ENCODE peak calls at places on chromosomes 6 and 20, in five cellular contexts. N, U, Y, F and E are unnamed samples.
A peak's percentile ranks its signal among the peaks of the same experiment; 100 is the strongest.

GRCh38 chr20:52665441-52665840 is 306.7 kb upstream of the TSHZ2 start:
- DNase-seq in F (no peak), Y (no peak), N (no peak), U (no peak), E (no peak)

GRCh38 chr20:4011226-4011975 is 4.0 kb downstream of the RNF24 start:
- DNase-seq in U (no peak), N (no peak), Y (no peak), F (no peak), E (no peak)

GRCh38 chr6:100447900-100448700 is 16.6 kb downstream of the SIM1 start:
- DNase-seq in U (no peak), F (no peak), N (no peak), Y (no peak), E (no peak)

GRCh38 chr6:336159-337114 is 44.1 kb downstream of the DUSP22 start:
- DNase-seq in N (no peak), U (no peak), F (no peak), Y (no peak), E (no peak)

GRCh38 chr6:42383421-42384208 is 68.1 kb downstream of the TRERF1 start:
- DNase-seq in U (no peak), Y (no peak), N (no peak), F (no peak), E (no peak)

GRCh38 chr6:80638222-80639055 is 532.0 kb downstream of the BCKDHB start:
- DNase-seq in Y (peak; percentile 90), U (peak; percentile 16), N (peak; percentile 36), F (peak; percentile 21), E (peak; percentile 76)

GRCh38 chr6:102732908-102733307 is 1339.4 kb downstream of the GRIK2 start:
- DNase-seq in N (no peak), Y (no peak), F (no peak), U (no peak), E (peak; percentile 15)

GRCh38 chr6:83884523-83884922 is 25.0 kb downstream of the CYB5R4 start:
- DNase-seq in Y (peak; percentile 68), N (no peak), F (peak; percentile 17), U (no peak), E (peak; percentile 51)

GRCh38 chr6:27631614-27631925 is 158.7 kb upstream of the ZNF184 start:
- DNase-seq in Y (no peak), N (no peak), F (no peak), U (no peak), E (no peak)

DNA sequence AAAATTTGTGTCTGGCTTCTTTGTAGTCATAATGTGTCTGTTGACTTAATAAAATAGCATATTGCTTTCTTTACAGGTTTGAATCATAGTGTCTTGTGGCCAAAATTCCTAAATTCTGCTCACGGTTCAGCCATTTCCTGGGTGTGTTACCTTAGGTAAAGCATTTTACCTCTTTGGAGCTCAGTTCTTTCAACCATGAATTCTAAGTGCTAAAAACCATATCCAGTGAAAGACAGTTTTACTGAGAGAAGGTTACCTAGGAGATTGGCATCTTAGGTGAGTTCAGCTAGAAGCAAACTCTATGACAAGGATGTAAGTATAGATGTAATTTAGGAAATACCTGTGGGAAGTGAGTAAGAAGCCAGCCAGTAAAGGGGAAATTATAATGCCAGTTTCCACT is 20.7 kb downstream of the CRYBG1 start:
- DNase-seq in F (no peak), Y (no peak), N (no peak), U (no peak), E (no peak)
- H3K27ac ChIP-seq in F (no peak overlapping the region), Y (no peak overlapping the region), N (no peak overlapping the region), U (no peak overlapping the region), E (no peak overlapping the region)

GRCh38 chr6:142855877-142856606 is 88.9 kb downstream of the HIVEP2 start:
- DNase-seq in U (no peak), N (no peak), Y (no peak), F (no peak), E (no peak)
- TF ChIP-seq CTCF in U (no peak), N (no peak), Y (no peak), F (no peak), E (no peak)

GRCh38 chr6:33143113-33143760 is 49.0 kb downstream of the COL11A2 start:
- DNase-seq in F (no peak), Y (no peak), N (no peak), U (no peak), E (no peak)
- H3K27ac ChIP-seq in F (no peak overlapping the region), Y (no peak overlapping the region), N (no peak overlapping the region), U (no peak overlapping the region), E (no peak overlapping the region)

GRCh38 chr6:2104524-2104880 is 140.9 kb downstream of the GMDS start:
- DNase-seq in F (no peak), U (no peak), Y (no peak), N (no peak), E (no peak)
- TF ChIP-seq CTCF in F (no peak), U (no peak), Y (no peak), N (no peak), E (peak; percentile 9)

GRCh38 chr20:61601853-61602252 is 349.8 kb downstream of the CDH4 start:
- DNase-seq in F (no peak), Y (no peak), N (no peak), U (no peak), E (no peak)

GRCh38 chr20:61598586-61598985 is 346.5 kb downstream of the CDH4 start:
- DNase-seq in U (no peak), N (no peak), F (no peak), Y (no peak), E (no peak)

GRCh38 chr20:61599061-61599930 is 347.2 kb downstream of the CDH4 start:
- DNase-seq in U (no peak), F (no peak), N (no peak), Y (no peak), E (no peak)

GRCh38 chr20:61601361-61601760 is 349.3 kb downstream of the CDH4 start:
- DNase-seq in U (no peak), N (no peak), F (no peak), Y (no peak), E (no peak)

GRCh38 chr20:61600061-61600460 is 348.0 kb downstream of the CDH4 start:
- DNase-seq in F (no peak), Y (no peak), U (no peak), N (no peak), E (no peak)
- H3K27ac ChIP-seq in F (no peak overlapping the region), Y (no peak overlapping the region), U (no peak overlapping the region), N (no peak overlapping the region), E (no peak overlapping the region)

GRCh38 chr6:95574811-95575210 is 2.5 kb upstream of the MANEA start:
- DNase-seq in N (no peak), U (no peak), F (no peak), Y (peak; percentile 75), E (peak; percentile 7)
- TF ChIP-seq CTCF in N (no peak), U (no peak), F (no peak), Y (no peak), E (no peak)